ENCODE peak calls at places on chromosomes 5 and 9, in five cellular contexts. K, S, W, X and T are unnamed samples.

GRCh38 chr9:98951967-98952366 is 8.3 kb downstream of the COL15A1 start:
- DNase-seq in W (no peak), X (no peak), S (no peak), K (no peak), T (no peak)

GRCh38 chr5:121430538-121430937 is 421.1 kb upstream of the FTMT start:
- DNase-seq in K (no peak), S (no peak), X (no peak), W (no peak), T (no peak)

GRCh38 chr5:78496373-78496772 is 136.0 kb downstream of the SCAMP1 start:
- DNase-seq in X (peak), S (no peak), K (no peak), W (peak), T (no peak)

GRCh38 chr5:125232779-125233230 is 486.4 kb upstream of the ZNF608 start:
- DNase-seq in W (peak), K (no peak), X (no peak), S (no peak), T (no peak)

GRCh38 chr5:44691811-44692210 is 116.9 kb upstream of the MRPS30 start:
- DNase-seq in K (no peak), X (no peak), W (no peak), S (no peak), T (no peak)

GRCh38 chr9:120985759-120986353 is 59.3 kb upstream of the TRAF1 start:
- DNase-seq in X (peak), W (peak), K (no peak), S (peak), T (peak)

GRCh38 chr5:147509041-147509709 is 693 bp downstream of the DPYSL3 start:
- DNase-seq in W (peak), K (no peak), X (no peak), S (peak), T (no peak)

GRCh38 chr9:6680797-6681146 is 35.2 kb upstream of the GLDC start:
- DNase-seq in X (peak), W (peak), K (no peak), S (peak), T (peak)

GRCh38 chr5:139711067-139711851 is 63.1 kb downstream of the CXXC5 start:
- DNase-seq in W (peak), S (peak), X (peak), K (peak), T (no peak)

GRCh38 chr5:96893342-96893741 is 17.0 kb downstream of the ERAP2 start:
- DNase-seq in S (no peak), X (no peak), K (no peak), W (peak), T (no peak)

GRCh38 chr5:33321026-33321425 is 119.7 kb upstream of the TARS1 start:
- DNase-seq in K (no peak), W (peak), S (no peak), X (peak), T (no peak)

GRCh38 chr9:137227853-137228514 is 682 bp downstream of the RNF224 start:
- DNase-seq in W (no peak), K (no peak), X (no peak), S (no peak), T (no peak)

GRCh38 chr9:76557674-76558073 is 98.7 kb downstream of the GCNT1 start:
- DNase-seq in W (peak), S (no peak), X (no peak), K (no peak), T (no peak)

GRCh38 chr9:132806723-132807421 is 71.2 kb downstream of the AK8 start:
- DNase-seq in X (no peak), S (no peak), W (no peak), K (no peak), T (no peak)

GRCh38 chr9:3299872-3300271 is 225.9 kb downstream of the RFX3 start:
- DNase-seq in W (no peak), K (no peak), X (no peak), S (no peak), T (no peak)